ENCODE peak calls at places on chromosomes 11 and 22, in four cellular contexts. One of them, this sample, is unnamed.

GRCh38 chr11:122850076-122850631 is 11.9 kb downstream of the CRTAM start:
- DNase-seq in HepG2: no peak
- DNase-seq in K562: no peak
- DNase-seq in GM12878: no peak
- DNase-seq in this sample: no peak

GRCh38 chr11:73317373-73317772 is 9.3 kb downstream of the ARHGEF17 start:
- DNase-seq in GM12878: no peak
- DNase-seq in K562: no peak
- DNase-seq in HepG2: no peak
- DNase-seq in this sample: no peak

GRCh38 chr11:44778200-44779100 is 51.7 kb downstream of the TSPAN18 start:
- DNase-seq in HepG2: no peak
- DNase-seq in GM12878: no peak
- DNase-seq in K562: peak
- DNase-seq in this sample: no peak

GRCh38 chr11:1564535-1565172 is 7.4 kb downstream of the DUSP8 start:
- DNase-seq in K562: peak
- DNase-seq in GM12878: no peak
- DNase-seq in HepG2: no peak
- DNase-seq in this sample: peak

GRCh38 chr11:66419825-66420224 is 1.0 kb upstream of the NPAS4 start:
- DNase-seq in K562: no peak
- DNase-seq in GM12878: no peak
- DNase-seq in HepG2: no peak
- DNase-seq in this sample: no peak

GRCh38 chr11:82871646-82872045 is 28.6 kb downstream of the PRCP start:
- DNase-seq in HepG2: no peak
- DNase-seq in K562: no peak
- DNase-seq in GM12878: no peak
- DNase-seq in this sample: no peak

GRCh38 chr22:32649515-32650200 is 151.8 kb upstream of the TIMP3 start:
- DNase-seq in HepG2: no peak
- DNase-seq in GM12878: no peak
- DNase-seq in K562: peak
- DNase-seq in this sample: no peak

GRCh38 chr11:75893202-75893601 is 78.2 kb downstream of the UVRAG start:
- DNase-seq in GM12878: no peak
- DNase-seq in HepG2: no peak
- DNase-seq in K562: no peak
- DNase-seq in this sample: no peak

GRCh38 chr11:73225001-73225686 is 7.1 kb downstream of the P2RY2 start:
- DNase-seq in GM12878: no peak
- DNase-seq in K562: no peak
- DNase-seq in HepG2: no peak
- DNase-seq in this sample: no peak

GRCh38 chr11:128632151-128632791 is 44.9 kb upstream of the ETS1 start:
- DNase-seq in GM12878: no peak
- DNase-seq in HepG2: peak
- DNase-seq in K562: no peak
- DNase-seq in this sample: peak

GRCh38 chr22:50016988-50017700 is 4.6 kb upstream of the IL17REL start:
- DNase-seq in GM12878: peak
- DNase-seq in K562: no peak
- DNase-seq in HepG2: no peak
- DNase-seq in this sample: no peak

GRCh38 chr22:44359496-44360110 is 46.9 kb upstream of the SHISAL1 start:
- DNase-seq in HepG2: no peak
- DNase-seq in K562: no peak
- DNase-seq in GM12878: no peak
- DNase-seq in this sample: no peak

GRCh38 chr11:120068114-120068573 is 69.8 kb downstream of the TRIM29 start:
- DNase-seq in K562: no peak
- DNase-seq in GM12878: no peak
- DNase-seq in HepG2: no peak
- DNase-seq in this sample: peak

GRCh38 chr11:16603890-16604783 is 134.3 kb upstream of the C11orf58 start:
- DNase-seq in HepG2: no peak
- DNase-seq in K562: peak
- DNase-seq in GM12878: no peak
- DNase-seq in this sample: peak

GRCh38 chr11:67354314-67355022 is 1.1 kb upstream of the POLD4 start:
- DNase-seq in HepG2: peak
- DNase-seq in GM12878: no peak
- DNase-seq in K562: peak
- DNase-seq in this sample: no peak

GRCh38 chr11:79626135-79626748 is 185.4 kb upstream of the TENM4 start:
- DNase-seq in K562: no peak
- DNase-seq in HepG2: no peak
- DNase-seq in GM12878: peak
- DNase-seq in this sample: no peak

GRCh38 chr22:38080847-38081635 is 2.9 kb downstream of the SLC16A8 start:
- DNase-seq in HepG2: no peak
- DNase-seq in K562: no peak
- DNase-seq in GM12878: no peak
- DNase-seq in this sample: no peak

GRCh38 chr11:111360150-111361043 is 18.7 kb downstream of the POU2AF1 start:
- DNase-seq in K562: no peak
- DNase-seq in HepG2: peak
- DNase-seq in GM12878: no peak
- DNase-seq in this sample: no peak

GRCh38 chr11:62830904-62831519 is 839 bp downstream of the STX5 start:
- DNase-seq in K562: no peak
- DNase-seq in GM12878: no peak
- DNase-seq in HepG2: peak
- DNase-seq in this sample: peak

GRCh38 chr11:47524200-47524874 is 28.6 kb downstream of the CELF1 start:
- DNase-seq in K562: no peak
- DNase-seq in HepG2: no peak
- DNase-seq in GM12878: no peak
- DNase-seq in this sample: no peak

GRCh38 chr11:76684470-76684869 is 13.9 kb upstream of the LRRC32 start:
- DNase-seq in HepG2: peak
- DNase-seq in GM12878: no peak
- DNase-seq in K562: no peak
- DNase-seq in this sample: no peak

GRCh38 chr22:49009359-49010063 is 818.2 kb downstream of the BRD1 start:
- DNase-seq in K562: no peak
- DNase-seq in GM12878: no peak
- DNase-seq in HepG2: no peak
- DNase-seq in this sample: no peak

GRCh38 chr22:31350410-31350863 is 4.3 kb upstream of the PATZ1 start:
- DNase-seq in HepG2: peak
- DNase-seq in K562: peak
- DNase-seq in GM12878: no peak
- DNase-seq in this sample: no peak

GRCh38 chr11:26827567-26828037 is 105.7 kb upstream of the SLC5A12 start:
- DNase-seq in K562: no peak
- DNase-seq in GM12878: no peak
- DNase-seq in HepG2: no peak
- DNase-seq in this sample: no peak

GRCh38 chr22:29762263-29762662 is 4.5 kb downstream of the ZMAT5 start:
- DNase-seq in GM12878: no peak
- DNase-seq in HepG2: no peak
- DNase-seq in K562: no peak
- DNase-seq in this sample: no peak

GRCh38 chr11:115206365-115207022 is 297.7 kb downstream of the CADM1 start:
- DNase-seq in HepG2: no peak
- DNase-seq in GM12878: no peak
- DNase-seq in K562: no peak
- DNase-seq in this sample: no peak

GRCh38 chr11:19723572-19724342 is 11.1 kb downstream of the NAV2 start:
- DNase-seq in HepG2: peak
- DNase-seq in GM12878: no peak
- DNase-seq in K562: no peak
- DNase-seq in this sample: no peak

GRCh38 chr22:36323182-36323854 is 64.4 kb downstream of the MYH9 start:
- DNase-seq in GM12878: no peak
- DNase-seq in K562: no peak
- DNase-seq in HepG2: no peak
- DNase-seq in this sample: no peak

DNA sequence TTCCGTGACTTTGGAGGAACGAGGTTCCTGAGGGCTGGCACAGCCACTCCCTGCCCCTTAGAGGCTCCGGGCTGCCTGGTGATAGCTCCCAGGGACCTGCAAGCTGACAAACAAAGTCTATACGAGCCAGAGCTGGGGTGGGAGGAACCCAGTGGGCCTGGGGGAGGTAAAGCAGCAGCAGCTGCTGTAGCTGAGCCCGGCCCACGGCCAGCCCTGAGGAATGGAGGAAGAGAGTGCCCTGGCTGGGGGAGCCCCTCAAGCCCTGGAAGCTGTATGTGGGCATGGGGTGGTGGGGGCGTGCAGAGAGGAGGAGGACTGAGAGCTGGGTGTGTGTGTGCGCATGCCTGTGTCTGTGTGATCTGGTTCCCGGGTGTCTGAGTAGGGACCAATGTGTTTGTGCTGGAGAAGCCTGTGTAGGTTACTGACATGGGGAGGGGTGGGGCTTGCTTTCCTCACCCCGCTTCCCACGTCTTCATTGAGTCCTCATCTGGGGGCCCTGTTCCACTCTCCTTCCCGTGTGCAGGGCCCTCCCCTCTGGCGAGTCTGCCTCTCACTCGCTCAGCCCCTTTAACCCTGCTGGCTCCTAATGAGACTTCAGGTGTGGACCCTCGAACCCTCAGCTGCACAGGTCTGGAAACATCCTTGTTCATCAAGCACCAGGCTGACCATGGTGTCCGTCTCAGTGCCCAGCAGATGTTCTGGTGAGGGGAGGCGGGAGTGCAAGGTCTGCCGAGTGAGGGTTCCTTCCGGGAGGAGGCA is 10.8 kb downstream of the ST3GAL4 start:
- DNase-seq in HepG2: no peak
- DNase-seq in GM12878: no peak
- DNase-seq in K562: no peak
- DNase-seq in this sample: no peak
- TF ChIP-seq TARDBP in HepG2: no peak
- TF ChIP-seq TARDBP in GM12878: no peak
- TF ChIP-seq TARDBP in K562: no peak
- TF ChIP-seq TARDBP in this sample: no peak

GRCh38 chr11:105132716-105133511 is 6.7 kb downstream of the CARD18 start:
- DNase-seq in GM12878: no peak
- DNase-seq in K562: no peak
- DNase-seq in HepG2: peak
- DNase-seq in this sample: no peak
- TF ChIP-seq FOXM1 in GM12878: no peak
- TF ChIP-seq FOXM1 in K562: no peak
- TF ChIP-seq FOXM1 in HepG2: no peak
- TF ChIP-seq FOXM1 in this sample: no peak

GRCh38 chr11:130816941-130817607 is 99.2 kb downstream of the SNX19 start:
- DNase-seq in GM12878: no peak
- DNase-seq in K562: no peak
- DNase-seq in HepG2: no peak
- DNase-seq in this sample: no peak

GRCh38 chr11:130815074-130815802 is 101.0 kb downstream of the SNX19 start:
- DNase-seq in K562: no peak
- DNase-seq in GM12878: no peak
- DNase-seq in HepG2: no peak
- DNase-seq in this sample: no peak

GRCh38 chr11:130817608-130817944 is 98.7 kb downstream of the SNX19 start:
- DNase-seq in HepG2: no peak
- DNase-seq in K562: no peak
- DNase-seq in GM12878: no peak
- DNase-seq in this sample: no peak

GRCh38 chr11:130815921-130816320 is 100.4 kb downstream of the SNX19 start:
- DNase-seq in GM12878: no peak
- DNase-seq in HepG2: no peak
- DNase-seq in K562: no peak
- DNase-seq in this sample: no peak

DNA sequence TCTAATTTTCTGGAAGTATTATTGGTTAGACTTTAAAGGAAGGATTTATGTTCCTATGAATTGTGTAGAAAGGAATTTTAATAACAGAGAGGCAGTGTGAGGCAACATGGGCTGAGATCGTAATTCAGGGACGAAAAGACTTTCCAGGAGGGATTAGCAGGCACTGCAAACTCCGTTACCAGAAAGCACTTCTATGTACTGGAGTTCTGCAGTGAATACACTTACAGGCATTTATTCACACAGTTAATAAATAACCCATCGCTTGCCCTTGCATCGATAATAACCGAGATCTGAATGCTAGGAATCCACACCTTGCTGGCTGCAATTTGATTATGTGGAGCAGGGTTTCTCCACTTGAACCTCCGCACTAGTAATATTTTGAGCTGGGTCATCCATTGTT is 99.8 kb downstream of the SNX19 start:
- DNase-seq in K562: no peak
- DNase-seq in GM12878: no peak
- DNase-seq in HepG2: no peak
- DNase-seq in this sample: no peak
- TF ChIP-seq FOXK2 in K562: no peak
- TF ChIP-seq FOXK2 in GM12878: no peak
- TF ChIP-seq FOXK2 in HepG2: no peak
- TF ChIP-seq FOXK2 in this sample: no peak

DNA sequence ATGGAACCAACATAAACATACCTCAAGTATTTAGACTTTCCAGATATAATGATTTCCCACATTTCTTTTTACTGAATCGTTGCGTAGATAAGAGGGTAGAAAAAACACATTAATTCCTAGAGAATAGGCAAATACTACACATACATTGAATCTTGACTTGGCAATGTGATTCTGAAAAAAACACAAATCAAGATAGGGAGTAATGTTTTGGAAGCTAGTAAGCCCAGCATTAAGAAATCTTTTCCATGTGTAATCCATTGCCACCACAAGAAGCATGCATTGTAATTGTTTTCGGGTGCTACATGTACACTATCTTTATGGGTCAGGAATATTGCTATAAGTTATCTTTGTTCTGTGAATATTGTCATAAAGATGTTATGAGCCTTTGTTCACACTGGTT is 269.8 kb upstream of the PDGFD start:
- DNase-seq in K562: no peak
- DNase-seq in GM12878: no peak
- DNase-seq in HepG2: no peak
- DNase-seq in this sample: no peak
- TF ChIP-seq TARDBP in K562: no peak
- TF ChIP-seq TARDBP in GM12878: no peak
- TF ChIP-seq TARDBP in HepG2: no peak
- TF ChIP-seq TARDBP in this sample: no peak

GRCh38 chr11:64566042-64566914 is 24.7 kb upstream of the SLC22A12 start:
- DNase-seq in K562: peak
- DNase-seq in HepG2: peak
- DNase-seq in GM12878: no peak
- DNase-seq in this sample: peak
- TF ChIP-seq FOXM1 in K562: no peak
- TF ChIP-seq FOXM1 in HepG2: no peak
- TF ChIP-seq FOXM1 in GM12878: no peak
- TF ChIP-seq FOXM1 in this sample: no peak

GRCh38 chr11:134857035-134857434 is 445.0 kb upstream of the B3GAT1 start:
- DNase-seq in HepG2: no peak
- DNase-seq in GM12878: no peak
- DNase-seq in K562: no peak
- DNase-seq in this sample: no peak
- TF ChIP-seq FOXK2 in HepG2: no peak
- TF ChIP-seq FOXK2 in GM12878: no peak
- TF ChIP-seq FOXK2 in K562: no peak
- TF ChIP-seq FOXK2 in this sample: no peak

GRCh38 chr11:45856044-45856468 is 8.8 kb downstream of the CRY2 start:
- DNase-seq in GM12878: no peak
- DNase-seq in K562: no peak
- DNase-seq in HepG2: no peak
- DNase-seq in this sample: no peak
- TF ChIP-seq TARDBP in GM12878: no peak
- TF ChIP-seq TARDBP in K562: no peak
- TF ChIP-seq TARDBP in HepG2: no peak
- TF ChIP-seq TARDBP in this sample: no peak